ENCODE peak calls at places on chromosomes 7 and 10, in ten cellular contexts. I is IMR-90, C is uterus, R is GM23338, D is Peyer's patch, P is ovary, T is mesendoderm, L is A549, X is neuronal stem cell, Y is left ventricle myocardium inferior. H is an unnamed sample.

GRCh38 chr7:51274955-51275354 is 41.7 kb downstream of the COBL start:
- DNase-seq in I (no peak), C (no peak), R (no peak), D (no peak), P (no peak), T (no peak), L (no peak), X (no peak), Y (no peak), H (no peak)

GRCh38 chr10:28875535-28876208 is 198.4 kb downstream of the BAMBI start:
- DNase-seq in I (peak; percentile 73), C (no peak), R (peak; percentile 36), D (no peak), P (no peak), T (peak; percentile 72), L (peak; percentile 24), X (peak; percentile 29), Y (no peak), H (no peak)

GRCh38 chr10:75127481-75127880 is 16.0 kb downstream of the SAMD8 start:
- DNase-seq in I (peak; percentile 44), C (no peak), R (no peak), D (no peak), P (no peak), T (no peak), L (no peak), X (no peak), Y (no peak), H (no peak)

GRCh38 chr7:119685906-119686305 is 587.1 kb upstream of the KCND2 start:
- DNase-seq in I (no peak), C (no peak), R (no peak), D (no peak), P (no peak), T (no peak), L (no peak), X (no peak), Y (no peak), H (no peak)

GRCh38 chr10:89086801-89087513 is 96.4 kb downstream of the FAS start:
- DNase-seq in I (peak; percentile 82), C (peak; percentile 75), R (peak; percentile 84), D (peak; percentile 58), P (no peak), T (peak; percentile 44), L (peak; percentile 6), X (no peak), Y (peak; percentile 72), H (no peak)

GRCh38 chr7:94643771-94644545 is 12.0 kb downstream of the SGCE start:
- DNase-seq in I (no peak), C (no peak), R (no peak), D (no peak), P (no peak), T (no peak), L (no peak), X (no peak), Y (no peak), H (no peak)

GRCh38 chr7:133065301-133065700 is 16.6 kb downstream of the CHCHD3 start:
- DNase-seq in I (no peak), C (no peak), R (no peak), D (no peak), P (no peak), T (no peak), L (no peak), X (no peak), Y (no peak), H (no peak)

GRCh38 chr7:155852426-155853301 is 40.4 kb upstream of the SHH start:
- DNase-seq in I (no peak), C (no peak), R (no peak), D (no peak), P (no peak), T (no peak), L (no peak), X (no peak), Y (no peak), H (no peak)

GRCh38 chr7:78924581-78924980 is 528.9 kb downstream of the MAGI2 start:
- DNase-seq in I (peak; percentile 43), C (no peak), R (peak; percentile 71), D (no peak), P (no peak), T (peak; percentile 57), L (peak; percentile 11), X (peak; percentile 17), Y (no peak), H (no peak)

GRCh38 chr7:151086802-151087246 is 549 bp downstream of the AGAP3 start:
- DNase-seq in I (no peak), C (no peak), R (peak; percentile 60), D (peak; percentile 27), P (no peak), T (peak; percentile 53), L (no peak), X (no peak), Y (no peak), H (no peak)

GRCh38 chr7:137020351-137020750 is 151.9 kb downstream of the CHRM2 start:
- DNase-seq in I (peak; percentile 45), C (no peak), R (no peak), D (no peak), P (no peak), T (no peak), L (no peak), X (no peak), Y (no peak), H (no peak)

GRCh38 chr7:96311967-96312366 is 9.9 kb downstream of the SLC25A13 start:
- DNase-seq in I (peak; percentile 35), C (no peak), R (no peak), D (no peak), P (no peak), T (no peak), L (no peak), X (no peak), Y (peak; percentile 37), H (no peak)

GRCh38 chr10:92822964-92823363 is 25.4 kb upstream of the EXOC6 start:
- DNase-seq in I (peak; percentile 35), C (no peak), R (no peak), D (no peak), P (no peak), T (no peak), L (peak; percentile 44), X (no peak), Y (no peak), H (peak; percentile 15)

GRCh38 chr7:90892213-90892612 is 296.1 kb downstream of the CDK14 start:
- DNase-seq in I (peak; percentile 14), C (no peak), R (no peak), D (no peak), P (no peak), T (no peak), L (no peak), X (no peak), Y (no peak), H (no peak)

DNA sequence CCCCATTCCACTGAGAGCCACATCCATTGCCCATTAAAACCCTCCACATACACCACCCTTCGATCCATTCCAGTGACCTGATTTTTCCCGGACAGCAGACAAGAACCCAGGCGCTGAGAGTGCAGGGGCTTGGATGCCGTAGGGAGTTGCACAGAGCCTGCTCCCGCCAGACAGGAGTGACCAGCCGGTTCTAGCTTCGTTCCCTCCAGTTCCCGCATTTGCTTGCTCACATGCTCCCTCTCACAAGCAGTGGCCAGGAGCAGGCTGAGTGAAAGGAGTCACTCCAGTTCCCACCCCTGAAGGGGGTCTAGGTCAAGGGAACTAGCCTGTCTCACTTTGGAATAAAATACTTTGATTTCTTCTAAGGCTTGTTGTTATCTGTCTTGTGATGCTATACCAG is 119.5 kb downstream of the SKIDA1 start:
- DNase-seq in I (no peak), C (no peak), R (no peak), D (no peak), P (no peak), T (no peak), L (no peak), X (no peak), Y (no peak), H (no peak)
- H3K4me1 ChIP-seq in I (peaks cover 6% of the 10 kb centered on the region), C (no peaks in the 10 kb centered on the region), R (peaks cover 33% of the 10 kb centered on the region), D (no peaks in the 10 kb centered on the region), P (no peaks in the 10 kb centered on the region), T (peaks cover 2% of the 10 kb centered on the region), L (peaks cover 39% of the 10 kb centered on the region), X (no peaks in the 10 kb centered on the region), Y (peaks cover 8% of the 10 kb centered on the region), H (peaks cover 52% of the 10 kb centered on the region)

GRCh38 chr7:28903779-28904538 is 54.2 kb downstream of the TRIL start:
- DNase-seq in I (no peak), C (no peak), R (no peak), D (no peak), P (no peak), T (no peak), L (no peak), X (no peak), Y (no peak), H (no peak)

GRCh38 chr7:28908775-28909174 is 49.4 kb downstream of the TRIL start:
- DNase-seq in I (no peak), C (no peak), R (no peak), D (no peak), P (no peak), T (no peak), L (no peak), X (no peak), Y (no peak), H (no peak)

GRCh38 chr7:28900311-28900710 is 57.8 kb downstream of the TRIL start:
- DNase-seq in I (no peak), C (no peak), R (no peak), D (no peak), P (no peak), T (no peak), L (no peak), X (no peak), Y (no peak), H (no peak)

DNA sequence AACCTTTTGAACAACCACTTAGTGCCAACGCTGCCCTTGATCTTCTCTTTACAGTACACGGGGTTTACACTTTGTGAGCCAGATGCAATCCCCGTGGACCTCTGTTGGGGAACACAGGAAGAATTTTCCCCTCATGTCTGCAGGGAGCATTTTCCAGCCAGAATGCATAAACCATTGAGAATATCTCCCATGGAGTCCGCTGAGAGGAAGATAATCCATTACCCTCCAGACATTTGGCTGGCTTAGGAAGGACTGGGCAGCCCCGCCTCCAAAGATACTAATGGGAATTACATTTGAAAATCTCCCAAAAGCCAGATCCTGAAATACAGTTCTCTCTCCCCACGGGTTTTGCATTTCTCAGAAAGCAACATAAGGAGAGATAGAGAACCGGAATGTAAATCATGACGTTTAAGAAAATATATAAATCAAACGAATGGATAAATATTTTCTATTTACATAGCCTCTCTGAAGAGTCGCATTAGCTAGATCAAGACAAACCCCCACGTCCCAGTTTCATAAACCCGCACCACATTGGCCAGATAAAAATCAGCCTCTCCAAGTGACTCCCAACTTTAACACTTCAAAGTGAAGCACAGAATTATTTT is 53.5 kb downstream of the TRIL start:
- DNase-seq in I (no peak), C (no peak), R (no peak), D (no peak), P (no peak), T (peak; percentile 32), L (no peak), X (no peak), Y (no peak), H (no peak)
- H3K4me3 ChIP-seq in I (peak overlapping the region; percentile 30), C (peak overlapping the region; percentile 15), R (no peak overlapping the region), D (peak overlapping the region; percentile 1), P (no peak overlapping the region), T (no peak overlapping the region), L (no peak overlapping the region), X (no peak overlapping the region), Y (peak overlapping the region; percentile 43), H (no peak overlapping the region)

GRCh38 chr10:117350905-117351304 is 24.3 kb downstream of the PDZD8 start:
- DNase-seq in I (no peak), C (no peak), R (no peak), D (no peak), P (no peak), T (no peak), L (no peak), X (no peak), Y (no peak), H (no peak)
- H3K4me1 ChIP-seq in I (no peaks in the 10 kb centered on the region), C (no peaks in the 10 kb centered on the region), R (peaks cover 58% of the 10 kb centered on the region), D (no peaks in the 10 kb centered on the region), P (peaks cover 2% of the 10 kb centered on the region), T (no peaks in the 10 kb centered on the region), L (peaks cover 98% of the 10 kb centered on the region), X (peaks cover 2% of the 10 kb centered on the region), Y (peaks cover 33% of the 10 kb centered on the region), H (peaks cover 30% of the 10 kb centered on the region)

GRCh38 chr10:5411941-5412276 is 448 bp upstream of the NET1 start:
- DNase-seq in I (no peak), C (no peak), R (no peak), D (no peak), P (no peak), T (no peak), L (no peak), X (no peak), Y (no peak), H (no peak)
- H3K4me3 ChIP-seq in I (peak overlapping the region; percentile 93), C (peak overlapping the region; percentile 64), R (peak overlapping the region; percentile 82), D (peak overlapping the region; percentile 63), P (peak overlapping the region; percentile 81), T (no peak overlapping the region), L (peak overlapping the region; percentile 69), X (no peak overlapping the region), Y (peak overlapping the region; percentile 77), H (peak overlapping the region; percentile 81)